ENCODE peak calls at places on chromosome 6, in six cellular contexts. One of them, this sample, is unnamed.

GRCh38 chr6:38404900-38405556 is 234.7 kb downstream of the BTBD9 start:
- DNase-seq in mesenchymal stem cell: no peak
- DNase-seq in H1: no peak
- DNase-seq in mesendoderm: no peak
- DNase-seq in H9: no peak
- DNase-seq in trophoblast cell: no peak
- DNase-seq in this sample: peak

GRCh38 chr6:166361080-166361429 is 18.7 kb upstream of the SFT2D1 start:
- DNase-seq in H1: no peak
- DNase-seq in trophoblast cell: peak
- DNase-seq in mesendoderm: no peak
- DNase-seq in H9: no peak
- DNase-seq in mesenchymal stem cell: peak
- DNase-seq in this sample: peak

GRCh38 chr6:16049178-16049577 is 79.7 kb upstream of the MYLIP start:
- DNase-seq in mesendoderm: no peak
- DNase-seq in trophoblast cell: no peak
- DNase-seq in H1: no peak
- DNase-seq in H9: no peak
- DNase-seq in mesenchymal stem cell: peak
- DNase-seq in this sample: no peak

GRCh38 chr6:129774697-129775447 is 64.9 kb upstream of the ARHGAP18 start:
- DNase-seq in trophoblast cell: peak
- DNase-seq in H9: peak
- DNase-seq in H1: peak
- DNase-seq in mesendoderm: peak
- DNase-seq in mesenchymal stem cell: peak
- DNase-seq in this sample: peak

GRCh38 chr6:31972709-31973350 is 892 bp upstream of the DXO start:
- DNase-seq in trophoblast cell: no peak
- DNase-seq in H1: no peak
- DNase-seq in mesenchymal stem cell: peak
- DNase-seq in mesendoderm: peak
- DNase-seq in H9: no peak
- DNase-seq in this sample: peak

GRCh38 chr6:9085054-9085746 is 649.9 kb upstream of the SLC35B3 start:
- DNase-seq in H9: no peak
- DNase-seq in trophoblast cell: no peak
- DNase-seq in mesendoderm: peak
- DNase-seq in H1: no peak
- DNase-seq in mesenchymal stem cell: no peak
- DNase-seq in this sample: no peak

GRCh38 chr6:136290406-136291010 is 862 bp upstream of the BCLAF1 start:
- DNase-seq in H9: peak
- DNase-seq in mesendoderm: peak
- DNase-seq in mesenchymal stem cell: peak
- DNase-seq in trophoblast cell: peak
- DNase-seq in H1: no peak
- DNase-seq in this sample: peak

GRCh38 chr6:82442320-82442719 is 78.7 kb downstream of the TPBG start:
- DNase-seq in trophoblast cell: no peak
- DNase-seq in mesendoderm: no peak
- DNase-seq in H9: no peak
- DNase-seq in mesenchymal stem cell: no peak
- DNase-seq in H1: no peak
- DNase-seq in this sample: no peak

GRCh38 chr6:42030585-42031506 is 19.5 kb upstream of the TAF8 start:
- DNase-seq in trophoblast cell: no peak
- DNase-seq in H9: no peak
- DNase-seq in H1: no peak
- DNase-seq in mesendoderm: peak
- DNase-seq in mesenchymal stem cell: peak
- DNase-seq in this sample: no peak

GRCh38 chr6:150697515-150697914 is 97.8 kb downstream of the PLEKHG1 start:
- DNase-seq in H1: no peak
- DNase-seq in mesendoderm: no peak
- DNase-seq in trophoblast cell: no peak
- DNase-seq in H9: no peak
- DNase-seq in mesenchymal stem cell: no peak
- DNase-seq in this sample: no peak

GRCh38 chr6:91678679-91679078 is 1091.8 kb upstream of the MAP3K7 start:
- DNase-seq in trophoblast cell: no peak
- DNase-seq in H1: no peak
- DNase-seq in mesenchymal stem cell: no peak
- DNase-seq in mesendoderm: no peak
- DNase-seq in H9: no peak
- DNase-seq in this sample: no peak

GRCh38 chr6:123849406-123849805 is 45.7 kb downstream of the NKAIN2 start:
- DNase-seq in trophoblast cell: no peak
- DNase-seq in H9: no peak
- DNase-seq in mesenchymal stem cell: no peak
- DNase-seq in mesendoderm: no peak
- DNase-seq in H1: no peak
- DNase-seq in this sample: no peak

GRCh38 chr6:116682334-116682712 is 1.3 kb downstream of the KPNA5 start:
- DNase-seq in trophoblast cell: no peak
- DNase-seq in H1: no peak
- DNase-seq in mesenchymal stem cell: peak
- DNase-seq in mesendoderm: peak
- DNase-seq in H9: no peak
- DNase-seq in this sample: peak

DNA sequence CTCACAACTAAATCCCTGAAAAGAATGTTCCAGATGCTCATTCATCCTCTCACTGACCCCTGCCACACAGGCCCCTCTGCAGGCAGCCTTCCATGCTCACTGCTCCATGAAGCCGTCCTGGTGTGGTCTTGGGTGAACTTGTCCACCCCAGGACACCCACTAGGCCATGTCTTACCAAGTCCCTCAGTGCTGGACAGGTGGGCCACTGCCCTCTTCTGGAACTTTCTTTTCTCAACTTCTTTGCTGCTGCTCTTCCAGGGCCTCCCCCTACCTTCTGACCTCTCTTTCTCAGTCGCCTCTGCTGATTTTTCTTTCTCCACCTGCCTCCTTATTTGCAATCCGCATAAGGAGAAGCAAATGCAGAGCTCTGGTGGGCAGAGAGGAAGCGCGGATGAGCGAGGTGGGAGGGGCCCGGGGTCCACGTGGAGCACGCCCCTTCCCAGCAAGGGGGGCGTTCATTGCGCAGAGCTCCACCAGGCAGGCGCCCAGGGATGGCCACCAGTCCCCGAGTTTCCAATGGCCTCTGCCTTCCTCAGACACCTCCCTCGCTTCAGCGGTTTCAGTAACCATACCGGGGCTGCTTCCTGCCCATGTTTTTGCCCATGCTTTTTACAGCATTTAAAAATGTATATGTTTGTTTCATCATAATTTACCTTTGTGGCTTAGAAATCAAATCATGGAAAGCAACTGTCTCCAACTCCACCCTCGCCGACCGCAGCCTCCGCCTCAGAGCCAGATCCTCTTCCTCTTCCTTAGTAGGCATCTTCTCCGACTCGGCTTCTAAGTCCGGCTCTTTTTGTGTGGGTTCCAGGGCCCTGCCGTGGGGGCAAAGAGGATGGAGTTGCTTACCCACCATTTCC is 129.6 kb downstream of the ZDHHC14 start:
- DNase-seq in mesenchymal stem cell: no peak
- DNase-seq in mesendoderm: no peak
- DNase-seq in H1: no peak
- DNase-seq in H9: peak
- DNase-seq in trophoblast cell: no peak
- DNase-seq in this sample: no peak
- H3K18ac ChIP-seq in mesenchymal stem cell: no peak
- H3K18ac ChIP-seq in mesendoderm: no peak
- H3K18ac ChIP-seq in H1: no peak
- H3K18ac ChIP-seq in H9: no peak
- H3K18ac ChIP-seq in trophoblast cell: no peak
- H3K18ac ChIP-seq in this sample: no peak

GRCh38 chr6:21873562-21873961 is 280.0 kb downstream of the SOX4 start:
- DNase-seq in trophoblast cell: no peak
- DNase-seq in mesendoderm: no peak
- DNase-seq in H9: no peak
- DNase-seq in H1: no peak
- DNase-seq in mesenchymal stem cell: no peak
- DNase-seq in this sample: peak
- H3K18ac ChIP-seq in trophoblast cell: peak
- H3K18ac ChIP-seq in mesendoderm: peak
- H3K18ac ChIP-seq in H9: no peak
- H3K18ac ChIP-seq in H1: no peak
- H3K18ac ChIP-seq in mesenchymal stem cell: no peak
- H3K18ac ChIP-seq in this sample: peak

DNA sequence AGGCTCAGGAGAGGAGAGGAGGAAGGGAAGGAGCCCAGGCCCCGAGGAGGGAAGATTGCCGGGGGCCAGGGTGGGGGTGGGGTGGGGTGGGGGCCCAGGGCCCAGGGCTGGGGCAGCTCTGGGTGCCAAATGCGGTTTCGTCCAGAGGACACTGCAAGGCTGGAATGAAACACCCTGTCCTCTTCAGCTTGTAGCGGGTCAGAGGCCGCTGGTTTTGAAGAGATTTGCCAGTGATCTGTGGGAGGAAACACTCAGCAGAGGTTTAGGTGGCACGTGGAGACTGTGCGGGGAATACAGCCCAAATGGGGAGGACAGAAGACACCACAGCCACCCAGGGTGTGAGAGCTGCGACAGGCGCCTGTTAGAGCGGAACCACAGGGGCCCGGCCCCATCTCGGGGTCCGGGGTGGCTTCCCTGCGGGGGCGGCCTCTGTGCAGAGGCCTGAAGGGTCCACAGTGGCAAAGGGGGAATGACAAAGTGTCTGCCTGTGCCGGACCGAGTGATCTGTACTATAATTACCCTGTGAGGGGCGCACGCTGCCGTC is 29.3 kb downstream of the FRMD1 start:
- DNase-seq in H9: no peak
- DNase-seq in mesenchymal stem cell: no peak
- DNase-seq in mesendoderm: no peak
- DNase-seq in trophoblast cell: no peak
- DNase-seq in H1: no peak
- DNase-seq in this sample: no peak
- H3K18ac ChIP-seq in H9: no peak
- H3K18ac ChIP-seq in mesenchymal stem cell: no peak
- H3K18ac ChIP-seq in mesendoderm: no peak
- H3K18ac ChIP-seq in trophoblast cell: no peak
- H3K18ac ChIP-seq in H1: no peak
- H3K18ac ChIP-seq in this sample: no peak

GRCh38 chr6:87672641-87673040 is 29.4 kb downstream of the AKIRIN2 start:
- DNase-seq in mesendoderm: no peak
- DNase-seq in trophoblast cell: no peak
- DNase-seq in H9: no peak
- DNase-seq in H1: no peak
- DNase-seq in mesenchymal stem cell: no peak
- DNase-seq in this sample: no peak
- H3K18ac ChIP-seq in mesendoderm: no peak
- H3K18ac ChIP-seq in trophoblast cell: no peak
- H3K18ac ChIP-seq in H9: no peak
- H3K18ac ChIP-seq in H1: no peak
- H3K18ac ChIP-seq in mesenchymal stem cell: no peak
- H3K18ac ChIP-seq in this sample: no peak

GRCh38 chr6:89278956-89279355 is 36.1 kb downstream of the GABRR2 start:
- DNase-seq in H9: no peak
- DNase-seq in mesendoderm: no peak
- DNase-seq in mesenchymal stem cell: no peak
- DNase-seq in H1: no peak
- DNase-seq in trophoblast cell: no peak
- DNase-seq in this sample: no peak
- H3K18ac ChIP-seq in H9: no peak
- H3K18ac ChIP-seq in mesendoderm: no peak
- H3K18ac ChIP-seq in mesenchymal stem cell: no peak
- H3K18ac ChIP-seq in H1: no peak
- H3K18ac ChIP-seq in trophoblast cell: no peak
- H3K18ac ChIP-seq in this sample: no peak

DNA sequence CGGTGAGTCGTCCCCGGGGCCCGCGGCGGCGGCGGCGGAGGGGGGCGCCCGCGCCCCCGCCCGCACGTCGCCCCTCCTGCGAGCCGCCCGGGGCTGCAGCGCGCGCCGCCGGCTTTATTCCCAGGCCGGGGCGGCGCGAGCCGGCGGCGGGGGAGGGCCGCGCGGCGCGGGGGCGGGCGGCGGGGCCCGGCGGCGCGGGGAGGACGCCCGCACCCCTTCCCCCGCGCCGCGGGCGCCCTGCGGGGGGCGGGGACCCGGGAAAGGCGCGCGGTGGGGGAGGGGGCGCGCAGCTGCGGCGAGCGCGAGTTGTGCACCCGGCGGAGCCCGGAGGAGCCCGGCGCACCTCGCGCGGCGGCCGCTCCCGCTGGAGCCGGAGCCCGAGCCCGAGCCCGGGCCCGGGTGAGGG is 646 bp downstream of the HMGA1 start:
- DNase-seq in mesenchymal stem cell: no peak
- DNase-seq in mesendoderm: no peak
- DNase-seq in H1: no peak
- DNase-seq in H9: no peak
- DNase-seq in trophoblast cell: no peak
- DNase-seq in this sample: no peak
- H3K18ac ChIP-seq in mesenchymal stem cell: peak
- H3K18ac ChIP-seq in mesendoderm: peak
- H3K18ac ChIP-seq in H1: peak
- H3K18ac ChIP-seq in H9: no peak
- H3K18ac ChIP-seq in trophoblast cell: peak
- H3K18ac ChIP-seq in this sample: no peak

GRCh38 chr6:52552278-52552643 is 24.6 kb downstream of the TRAM2 start:
- DNase-seq in H9: no peak
- DNase-seq in mesendoderm: no peak
- DNase-seq in H1: no peak
- DNase-seq in mesenchymal stem cell: no peak
- DNase-seq in trophoblast cell: no peak
- DNase-seq in this sample: no peak
- H3K18ac ChIP-seq in H9: no peak
- H3K18ac ChIP-seq in mesendoderm: peak
- H3K18ac ChIP-seq in H1: no peak
- H3K18ac ChIP-seq in mesenchymal stem cell: peak
- H3K18ac ChIP-seq in trophoblast cell: peak
- H3K18ac ChIP-seq in this sample: peak

GRCh38 chr6:28511628-28512300 is 3.8 kb downstream of the GPX6 start:
- DNase-seq in H1: no peak
- DNase-seq in mesenchymal stem cell: no peak
- DNase-seq in trophoblast cell: no peak
- DNase-seq in H9: no peak
- DNase-seq in mesendoderm: no peak
- DNase-seq in this sample: no peak

DNA sequence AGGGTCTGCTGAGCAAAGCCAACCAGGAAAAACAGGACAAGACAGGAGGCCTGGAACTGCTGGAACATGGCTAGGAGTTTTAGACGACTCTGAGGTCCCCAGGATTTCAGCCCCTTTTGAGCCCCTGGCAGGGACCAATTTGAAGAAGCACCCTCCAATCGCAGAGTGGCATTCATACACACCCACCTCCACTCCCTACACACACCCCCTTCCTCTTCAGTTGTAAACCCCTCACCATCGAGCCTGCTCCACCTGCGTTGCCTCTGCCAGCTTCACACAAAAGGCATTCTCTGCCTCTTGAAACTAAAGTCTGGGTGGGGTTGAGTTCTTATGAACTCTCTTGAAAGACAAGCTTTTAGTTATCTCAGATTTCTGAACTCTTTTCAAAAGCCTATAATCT is at the start of gene GPX6:
- DNase-seq in mesendoderm: no peak
- DNase-seq in trophoblast cell: no peak
- DNase-seq in H1: no peak
- DNase-seq in mesenchymal stem cell: no peak
- DNase-seq in H9: no peak
- DNase-seq in this sample: no peak
- H3K18ac ChIP-seq in mesendoderm: no peak
- H3K18ac ChIP-seq in trophoblast cell: no peak
- H3K18ac ChIP-seq in H1: no peak
- H3K18ac ChIP-seq in mesenchymal stem cell: no peak
- H3K18ac ChIP-seq in H9: no peak
- H3K18ac ChIP-seq in this sample: no peak